ENCODE peak calls at places on chromosomes 12 and 14, in eight cellular contexts. A is NCI-H1092 treated with DMSO at 0.1 percent for 48 hours, H is NCI-H1694, T is left ventricle myocardium superior, V is GM12891, L is cardiac muscle cell, J is NCI-H748 treated with DMSO at 0.1 percent for 48 hours, Y is kidney. G is an unnamed sample.

GRCh38 chr12:128864516-128865186 is 11.4 kb downstream of the GLT1D1 start:
- DNase-seq in T (peak), A (no peak), Y (no peak), V (no peak), H (peak), L (peak), J (no peak), G (peak)

GRCh38 chr14:61646366-61647101 is 48.8 kb upstream of the HIF1A start:
- DNase-seq in Y (no peak), T (no peak), L (no peak), H (no peak), A (no peak), V (no peak), J (no peak), G (no peak)

GRCh38 chr12:38898001-38898684 is 7.2 kb downstream of the CPNE8 start:
- DNase-seq in A (no peak), T (no peak), V (no peak), J (no peak), L (peak), H (no peak), Y (no peak), G (no peak)

GRCh38 chr12:69388371-69388770 is 28.8 kb downstream of the YEATS4 start:
- DNase-seq in T (no peak), H (peak), J (peak), A (no peak), Y (no peak), V (no peak), L (peak), G (no peak)

GRCh38 chr14:91173867-91174266 is 60.0 kb downstream of the DGLUCY start:
- DNase-seq in L (no peak), A (no peak), J (no peak), T (no peak), Y (no peak), V (no peak), H (no peak), G (peak)

GRCh38 chr12:70964867-70965469 is 44.4 kb upstream of the PTPRR start:
- DNase-seq in H (no peak), V (no peak), A (no peak), Y (no peak), L (no peak), J (no peak), T (no peak), G (no peak)

GRCh38 chr12:3362751-3363150 is 128.3 kb upstream of the PRMT8 start:
- DNase-seq in Y (no peak), J (no peak), L (no peak), A (peak), V (no peak), T (no peak), H (no peak), G (no peak)

GRCh38 chr14:52007637-52008036 is 18.3 kb downstream of the RTRAF start:
- DNase-seq in L (no peak), A (no peak), T (no peak), J (no peak), V (no peak), Y (no peak), H (no peak), G (no peak)